ENCODE peak calls at places on chromosomes 7 and 10, in four cellular contexts. One of them, this sample, is unnamed.

GRCh38 chr10:44024351-44025116 is 360.4 kb downstream of the CXCL12 start:
- DNase-seq in HepG2: no peak
- DNase-seq in GM12878: no peak
- DNase-seq in H1: no peak
- DNase-seq in this sample: no peak

GRCh38 chr7:152341039-152341913 is 94.5 kb downstream of the KMT2C start:
- DNase-seq in HepG2: peak
- DNase-seq in GM12878: peak
- DNase-seq in H1: no peak
- DNase-seq in this sample: peak

GRCh38 chr7:135714534-135715009 is 13.4 kb downstream of the SLC13A4 start:
- DNase-seq in H1: no peak
- DNase-seq in HepG2: peak
- DNase-seq in GM12878: no peak
- DNase-seq in this sample: peak

GRCh38 chr7:143924851-143925250 is 10.2 kb upstream of the OR2F2 start:
- DNase-seq in HepG2: no peak
- DNase-seq in H1: no peak
- DNase-seq in GM12878: no peak
- DNase-seq in this sample: no peak

GRCh38 chr7:19754521-19755116 is 18.8 kb downstream of the TMEM196 start:
- DNase-seq in H1: no peak
- DNase-seq in GM12878: peak
- DNase-seq in HepG2: peak
- DNase-seq in this sample: peak

GRCh38 chr10:92573798-92574544 is at the start of gene IDE:
- DNase-seq in HepG2: peak
- DNase-seq in GM12878: peak
- DNase-seq in H1: peak
- DNase-seq in this sample: peak

GRCh38 chr7:45024126-45024744 is 24.2 kb downstream of the CCM2 start:
- DNase-seq in HepG2: no peak
- DNase-seq in GM12878: no peak
- DNase-seq in H1: no peak
- DNase-seq in this sample: no peak

GRCh38 chr10:114042895-114043531 is 653 bp upstream of the ADRB1 start:
- DNase-seq in GM12878: no peak
- DNase-seq in HepG2: no peak
- DNase-seq in H1: peak
- DNase-seq in this sample: peak

GRCh38 chr10:66927271-66927950 is 1.6 kb downstream of the LRRTM3 start:
- DNase-seq in HepG2: no peak
- DNase-seq in H1: no peak
- DNase-seq in GM12878: no peak
- DNase-seq in this sample: no peak

GRCh38 chr10:114401195-114401741 is 3.0 kb downstream of the AFAP1L2 start:
- DNase-seq in HepG2: no peak
- DNase-seq in GM12878: no peak
- DNase-seq in H1: no peak
- DNase-seq in this sample: no peak

GRCh38 chr7:27697861-27698430 is 35.3 kb upstream of the HIBADH start:
- DNase-seq in HepG2: peak
- DNase-seq in GM12878: peak
- DNase-seq in H1: no peak
- DNase-seq in this sample: no peak

GRCh38 chr7:7304705-7305475 is 122.5 kb downstream of the C1GALT1 start:
- DNase-seq in HepG2: no peak
- DNase-seq in GM12878: no peak
- DNase-seq in H1: no peak
- DNase-seq in this sample: no peak

GRCh38 chr7:105364748-105365147 is 24.0 kb downstream of the SRPK2 start:
- DNase-seq in H1: no peak
- DNase-seq in GM12878: no peak
- DNase-seq in HepG2: peak
- DNase-seq in this sample: no peak

GRCh38 chr10:92693534-92693893 is 3.8 kb downstream of the HHEX start:
- DNase-seq in GM12878: no peak
- DNase-seq in HepG2: no peak
- DNase-seq in H1: no peak
- DNase-seq in this sample: no peak

GRCh38 chr7:46720761-46721160 is 799.7 kb upstream of the IGFBP3 start:
- DNase-seq in GM12878: no peak
- DNase-seq in HepG2: no peak
- DNase-seq in H1: no peak
- DNase-seq in this sample: no peak

GRCh38 chr7:42876182-42877068 is 35.4 kb downstream of the C7orf25 start:
- DNase-seq in HepG2: peak
- DNase-seq in GM12878: no peak
- DNase-seq in H1: no peak
- DNase-seq in this sample: peak

GRCh38 chr10:49620841-49621378 is 7.1 kb downstream of the CHAT start:
- DNase-seq in HepG2: no peak
- DNase-seq in H1: no peak
- DNase-seq in GM12878: no peak
- DNase-seq in this sample: no peak

GRCh38 chr7:137507096-137507495 is 163.6 kb upstream of the PTN start:
- DNase-seq in H1: no peak
- DNase-seq in HepG2: no peak
- DNase-seq in GM12878: no peak
- DNase-seq in this sample: no peak

GRCh38 chr7:28818996-28819395 is 139.1 kb downstream of the TRIL start:
- DNase-seq in H1: no peak
- DNase-seq in HepG2: no peak
- DNase-seq in GM12878: no peak
- DNase-seq in this sample: no peak

GRCh38 chr7:116782177-116782711 is 80.1 kb upstream of the CAPZA2 start:
- DNase-seq in GM12878: no peak
- DNase-seq in H1: no peak
- DNase-seq in HepG2: no peak
- DNase-seq in this sample: no peak

GRCh38 chr10:11875499-11876281 is 52.5 kb downstream of the PROSER2 start:
- DNase-seq in HepG2: peak
- DNase-seq in H1: no peak
- DNase-seq in GM12878: no peak
- DNase-seq in this sample: no peak

GRCh38 chr7:129786179-129786514 is 166.6 kb downstream of the UBE2H start:
- DNase-seq in H1: no peak
- DNase-seq in GM12878: no peak
- DNase-seq in HepG2: no peak
- DNase-seq in this sample: no peak

GRCh38 chr10:105700327-105700726 is 1059.2 kb downstream of the SORCS3 start:
- DNase-seq in HepG2: no peak
- DNase-seq in H1: no peak
- DNase-seq in GM12878: no peak
- DNase-seq in this sample: no peak
- TF ChIP-seq TCF12 in HepG2: no peak
- TF ChIP-seq TCF12 in H1: no peak
- TF ChIP-seq TCF12 in GM12878: no peak
- TF ChIP-seq TCF12 in this sample: no peak

GRCh38 chr10:103798511-103798910 is 56.9 kb downstream of the SH3PXD2A start:
- DNase-seq in GM12878: no peak
- DNase-seq in HepG2: no peak
- DNase-seq in H1: no peak
- DNase-seq in this sample: no peak
- TF ChIP-seq TCF12 in GM12878: no peak
- TF ChIP-seq TCF12 in HepG2: no peak
- TF ChIP-seq TCF12 in H1: no peak
- TF ChIP-seq TCF12 in this sample: no peak

GRCh38 chr7:5414876-5415275 is 8.8 kb downstream of the TNRC18 start:
- DNase-seq in GM12878: no peak
- DNase-seq in H1: no peak
- DNase-seq in HepG2: no peak
- DNase-seq in this sample: no peak
- TF ChIP-seq TCF12 in GM12878: no peak
- TF ChIP-seq TCF12 in H1: no peak
- TF ChIP-seq TCF12 in HepG2: no peak
- TF ChIP-seq TCF12 in this sample: peak

GRCh38 chr7:97021443-97022261 is 3.0 kb downstream of the DLX5 start:
- DNase-seq in HepG2: no peak
- DNase-seq in GM12878: no peak
- DNase-seq in H1: peak
- DNase-seq in this sample: no peak
- TF ChIP-seq TCF12 in HepG2: no peak
- TF ChIP-seq TCF12 in GM12878: no peak
- TF ChIP-seq TCF12 in H1: no peak
- TF ChIP-seq TCF12 in this sample: no peak

GRCh38 chr10:119301397-119301796 is 94.0 kb downstream of the GRK5 start:
- DNase-seq in GM12878: no peak
- DNase-seq in H1: no peak
- DNase-seq in HepG2: no peak
- DNase-seq in this sample: no peak
- TF ChIP-seq TCF12 in GM12878: no peak
- TF ChIP-seq TCF12 in H1: no peak
- TF ChIP-seq TCF12 in HepG2: no peak
- TF ChIP-seq TCF12 in this sample: no peak